ENCODE peak calls at places on chromosome 9, in six cellular contexts. L is GM23338, V is A549, U is IMR-90, F is fibroblast of lung, B is MM.1S. M is an unnamed sample.

GRCh38 chr9:78707481-78707977 is 410.6 kb downstream of the PSAT1 start:
- DNase-seq in F (peak), L (no peak), V (no peak), U (peak), B (peak), M (no peak)

GRCh38 chr9:132099741-132100407 is 20.2 kb upstream of the MED27 start:
- DNase-seq in V (no peak), F (no peak), U (peak), L (no peak), B (no peak), M (no peak)

GRCh38 chr9:92952861-92953620 is 5.7 kb downstream of the FGD3 start:
- DNase-seq in U (no peak), L (no peak), F (no peak), B (no peak), V (no peak), M (peak)

GRCh38 chr9:2809692-2810423 is 34.0 kb downstream of the PUM3 start:
- DNase-seq in U (peak), F (peak), V (peak), L (peak), B (no peak), M (peak)

GRCh38 chr9:78239506-78239905 is 3.6 kb downstream of the CEP78 start:
- DNase-seq in U (no peak), F (no peak), L (peak), V (peak), B (no peak), M (no peak)

GRCh38 chr9:33117816-33118215 is 41.3 kb upstream of the SMU1 start:
- DNase-seq in L (no peak), F (no peak), V (no peak), U (no peak), B (no peak), M (no peak)

GRCh38 chr9:125125523-125125922 is 17.8 kb downstream of the SCAI start:
- DNase-seq in U (no peak), B (no peak), V (no peak), L (no peak), F (no peak), M (no peak)

GRCh38 chr9:91589101-91589553 is 165.5 kb upstream of the NFIL3 start:
- DNase-seq in L (no peak), U (peak), B (no peak), F (peak), V (peak), M (no peak)

GRCh38 chr9:130054428-130054786 is 701 bp downstream of the GPR107 start:
- DNase-seq in B (no peak), U (no peak), V (no peak), L (no peak), F (no peak), M (no peak)

GRCh38 chr9:101737705-101738565 is 512 bp downstream of the GRIN3A start:
- DNase-seq in B (no peak), L (peak), U (no peak), V (peak), F (no peak), M (no peak)

GRCh38 chr9:92706218-92706940 is 36.4 kb upstream of the IPPK start:
- DNase-seq in B (peak), F (no peak), L (peak), V (peak), U (no peak), M (peak)

GRCh38 chr9:20538956-20539355 is 83.3 kb downstream of the MLLT3 start:
- DNase-seq in L (no peak), B (no peak), V (no peak), U (peak), F (peak), M (no peak)

GRCh38 chr9:123069010-123069481 is 35.6 kb downstream of the GPR21 start:
- DNase-seq in B (no peak), V (no peak), U (peak), F (peak), L (no peak), M (no peak)

GRCh38 chr9:6230037-6230778 is 14.6 kb downstream of the IL33 start:
- DNase-seq in U (peak), F (no peak), V (no peak), L (no peak), B (no peak), M (no peak)

GRCh38 chr9:27765266-27765665 is 192.0 kb upstream of the C9orf72 start:
- DNase-seq in F (no peak), B (no peak), U (no peak), L (no peak), V (no peak), M (no peak)

GRCh38 chr9:71403106-71403505 is 281.7 kb upstream of the TRPM3 start:
- DNase-seq in V (no peak), F (no peak), L (no peak), B (no peak), U (no peak), M (no peak)

GRCh38 chr9:83935276-83935890 is 14.2 kb upstream of the KIF27 start:
- DNase-seq in V (no peak), B (no peak), F (peak), L (peak), U (peak), M (peak)

GRCh38 chr9:3495850-3496249 is 30.0 kb downstream of the RFX3 start:
- DNase-seq in B (no peak), V (no peak), L (no peak), F (no peak), U (peak), M (no peak)

GRCh38 chr9:79165006-79165405 is 406.8 kb upstream of the TLE4 start:
- DNase-seq in V (no peak), F (peak), B (no peak), L (no peak), U (peak), M (no peak)

GRCh38 chr9:78307360-78307759 is 10.4 kb downstream of the PSAT1 start:
- DNase-seq in B (no peak), L (no peak), U (no peak), F (no peak), V (no peak), M (no peak)

GRCh38 chr9:116232425-116233159 is 79.0 kb downstream of the PAPPA start:
- DNase-seq in V (peak), B (no peak), F (no peak), U (peak), L (no peak), M (no peak)

GRCh38 chr9:92749934-92750315 is 14.7 kb downstream of the BICD2 start:
- DNase-seq in V (no peak), B (no peak), L (no peak), F (peak), U (peak), M (no peak)

GRCh38 chr9:92763721-92764380 is 782 bp downstream of the BICD2 start:
- DNase-seq in V (no peak), F (no peak), U (no peak), L (peak), B (peak), M (no peak)

GRCh38 chr9:99038396-99038795 is 66.5 kb upstream of the TGFBR1 start:
- DNase-seq in V (no peak), B (no peak), F (no peak), U (no peak), L (no peak), M (no peak)

GRCh38 chr9:99040254-99040653 is 64.7 kb upstream of the TGFBR1 start:
- DNase-seq in V (no peak), F (no peak), B (no peak), U (no peak), L (no peak), M (no peak)

GRCh38 chr9:99037768-99038167 is 67.1 kb upstream of the TGFBR1 start:
- DNase-seq in F (no peak), B (no peak), U (no peak), L (no peak), V (no peak), M (no peak)

GRCh38 chr9:99040911-99041582 is 63.9 kb upstream of the TGFBR1 start:
- DNase-seq in L (peak), V (peak), F (peak), B (no peak), U (peak), M (peak)

DNA sequence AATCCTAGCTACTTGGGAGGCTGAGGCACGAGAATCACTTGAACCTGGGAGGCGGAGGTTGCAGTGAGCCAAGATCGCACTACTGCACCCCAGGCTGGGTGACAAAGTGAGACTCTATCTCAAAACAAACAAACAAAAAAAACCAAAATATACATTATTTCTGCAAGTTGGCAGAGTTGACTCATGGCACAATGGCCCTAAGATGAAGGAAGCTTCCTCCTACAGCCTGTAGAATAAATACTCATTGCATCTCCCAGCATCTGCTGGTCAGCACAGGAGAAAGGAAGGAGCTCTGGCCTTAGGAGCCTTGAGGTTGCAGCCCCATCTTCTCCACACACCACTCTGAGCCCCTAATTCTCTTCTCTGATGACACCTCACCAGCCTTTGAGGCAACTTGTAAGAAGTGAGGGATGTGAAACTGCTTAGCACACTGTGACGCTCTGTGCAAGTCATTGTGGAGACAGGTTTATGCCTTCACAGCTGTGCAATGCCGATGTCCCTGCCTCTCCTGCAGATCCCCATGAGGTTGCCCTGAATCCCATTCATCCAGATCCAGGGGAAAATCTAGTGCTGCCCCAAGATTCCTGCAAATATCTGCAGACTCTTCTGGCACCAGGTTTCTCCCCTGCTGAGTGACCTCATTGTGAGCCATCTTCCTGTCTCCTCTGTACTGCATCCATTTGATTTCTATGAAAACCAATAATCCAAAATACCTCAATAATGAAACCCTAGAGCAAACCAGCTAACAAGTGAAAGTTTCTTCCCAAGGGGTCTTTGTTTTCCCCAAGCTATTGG is 65.3 kb upstream of the TGFBR1 start:
- DNase-seq in U (peak), L (no peak), V (no peak), F (no peak), B (peak), M (no peak)
- H3K4me2 ChIP-seq in U (no peak), L (no peak), V (no peak), F (peak), B (no peak), M (no peak)

GRCh38 chr9:121786543-121786948 is 135.1 kb downstream of the DAB2IP start:
- DNase-seq in L (no peak), U (no peak), B (no peak), V (no peak), F (no peak), M (no peak)
- TF ChIP-seq CTCF in L (no peak), U (no peak), B (no peak), V (no peak), F (no peak), M (no peak)

GRCh38 chr9:76651114-76651697 is 113.0 kb upstream of the PCA3 start:
- DNase-seq in L (no peak), U (no peak), V (no peak), B (peak), F (peak), M (no peak)
- H3K4me2 ChIP-seq in L (peak), U (peak), V (no peak), B (peak), F (peak), M (no peak)

GRCh38 chr9:1726993-1727759 is 288.0 kb upstream of the SMARCA2 start:
- DNase-seq in B (peak), V (no peak), F (no peak), L (peak), U (no peak), M (no peak)
- TF ChIP-seq CTCF in B (peak), V (no peak), F (no peak), L (peak), U (no peak), M (no peak)

DNA sequence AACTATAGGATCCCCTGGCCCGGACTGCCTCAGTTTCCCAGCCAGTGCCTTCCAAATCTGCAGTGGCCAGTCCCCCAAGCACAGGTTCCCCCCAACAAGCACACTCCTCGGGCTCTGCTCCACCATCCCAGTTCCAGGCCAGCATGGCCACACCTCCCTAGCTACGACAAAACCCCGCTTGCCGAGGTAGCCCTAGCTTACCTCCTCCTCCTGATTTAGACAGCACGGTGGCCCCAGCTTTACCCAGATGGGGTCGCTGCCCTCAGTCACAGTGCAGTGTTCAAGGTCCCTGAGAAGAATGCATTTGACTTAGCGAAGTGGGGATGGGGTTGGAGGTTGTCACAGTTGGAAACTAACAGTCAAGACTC is 40.8 kb upstream of the GARNL3 start:
- DNase-seq in U (no peak), B (no peak), V (no peak), F (no peak), L (no peak), M (no peak)
- H3K4me2 ChIP-seq in U (peak), B (peak), V (peak), F (peak), L (peak), M (peak)

DNA sequence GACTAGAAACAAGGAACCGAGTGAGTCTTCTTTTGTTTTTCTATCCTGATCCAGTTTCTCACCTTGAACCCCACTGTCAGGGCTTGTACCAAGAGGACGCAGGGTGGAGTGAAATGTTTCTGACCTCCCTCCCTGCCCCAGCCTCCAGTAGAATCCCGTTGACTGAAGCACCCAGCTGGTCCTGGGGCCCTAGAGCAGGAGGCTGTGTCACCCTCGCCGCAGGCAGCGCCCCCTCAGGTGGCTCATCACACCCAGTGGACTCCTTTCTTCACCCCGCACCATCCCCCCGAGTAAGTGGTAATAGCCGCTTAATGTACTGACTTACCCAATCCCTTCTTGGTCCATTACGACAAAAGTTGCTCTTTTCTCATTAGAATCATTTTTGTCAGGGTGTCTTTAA is 53.8 kb downstream of the MVB12B start:
- DNase-seq in U (no peak), V (no peak), L (peak), B (no peak), F (no peak), M (no peak)
- TF ChIP-seq CTCF in U (no peak), V (no peak), L (peak), B (no peak), F (no peak), M (no peak)

DNA sequence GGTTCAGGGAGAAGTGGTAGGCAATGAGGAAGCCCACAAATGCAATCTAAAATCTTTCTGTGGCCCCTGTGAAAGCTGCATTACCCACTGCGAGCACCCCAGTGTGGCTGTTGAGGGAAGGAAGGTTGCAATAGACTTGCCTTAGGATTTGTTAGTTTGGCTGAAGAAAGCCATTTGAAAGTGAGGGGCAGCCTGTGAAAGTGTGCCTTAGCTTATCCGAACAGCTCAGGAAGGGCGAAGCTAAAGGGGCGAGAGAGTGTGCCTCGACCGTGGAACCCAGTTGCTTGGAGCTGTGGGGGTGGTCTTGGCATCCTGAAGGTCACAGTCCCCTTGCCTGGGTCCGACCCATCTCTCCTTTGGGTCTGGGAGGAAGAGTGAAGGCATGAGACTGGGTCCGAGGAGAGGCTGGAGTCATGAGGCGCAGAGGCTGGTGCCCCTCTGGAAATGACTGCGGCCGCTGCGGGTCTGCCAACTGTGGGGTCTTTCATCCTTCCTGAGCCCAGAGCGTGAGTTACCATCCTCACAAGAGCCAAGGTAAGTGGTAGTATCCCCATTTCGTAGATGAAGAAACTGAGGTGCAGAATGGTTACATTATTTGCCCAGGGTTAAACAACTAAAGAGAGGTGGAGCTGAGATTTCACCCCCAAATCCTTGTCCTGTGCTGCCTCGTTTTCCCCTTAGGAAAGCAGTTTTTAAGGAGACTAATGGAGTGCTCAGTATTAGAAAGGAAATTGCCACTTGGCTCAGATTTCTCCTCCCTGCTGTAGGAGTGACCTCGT is 24.4 kb downstream of the SLC25A25 start:
- DNase-seq in L (no peak), U (no peak), B (no peak), F (no peak), V (no peak), M (no peak)
- H3K4me2 ChIP-seq in L (no peak), U (peak), B (no peak), F (peak), V (no peak), M (no peak)

GRCh38 chr9:137618105-137619067 is at the start of gene EHMT1:
- DNase-seq in V (peak), L (peak), B (peak), U (peak), F (peak), M (peak)
- TF ChIP-seq CTCF in V (no peak), L (no peak), B (no peak), U (peak), F (no peak), M (no peak)

DNA sequence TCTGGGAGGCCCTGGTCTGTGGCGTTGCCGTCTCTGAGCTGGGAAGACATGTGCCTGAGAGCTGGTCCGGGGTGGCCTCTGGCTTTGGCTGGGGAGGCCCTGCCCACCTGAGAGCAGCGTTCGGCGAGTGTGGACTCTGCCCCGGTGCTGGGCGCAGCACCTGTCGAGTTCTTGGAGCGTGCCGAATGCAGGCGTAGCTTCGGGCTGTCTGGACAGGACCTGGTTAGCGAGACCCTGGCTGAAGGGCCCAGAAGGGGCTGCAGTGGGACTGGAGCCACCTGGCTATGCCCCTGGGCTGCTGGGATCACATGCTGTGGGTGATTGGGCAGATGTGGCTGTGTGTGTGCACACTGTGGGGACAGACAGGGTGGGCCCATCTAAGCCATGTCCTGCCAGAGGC is 56.5 kb downstream of the RXRA start:
- DNase-seq in U (no peak), L (no peak), V (no peak), F (no peak), B (no peak), M (no peak)
- H3K4me2 ChIP-seq in U (no peak), L (no peak), V (peak), F (no peak), B (no peak), M (no peak)

M was measured in PC-9.